ENCODE peak calls at places on chromosomes 16 and 17, in five cellular contexts. M is A549, C is IMR-90, P is HepG2, Q is GM12878. I is an unnamed sample.

GRCh38 chr16:51151951-51152663 is 1.0 kb upstream of the SALL1 start:
- DNase-seq in Q (no peak), M (peak), C (peak), P (peak), I (no peak)

GRCh38 chr16:87681990-87682570 is 79.8 kb downstream of the JPH3 start:
- DNase-seq in P (peak), C (peak), Q (no peak), M (peak), I (no peak)

GRCh38 chr16:85401917-85402766 is 211.0 kb upstream of the GSE1 start:
- DNase-seq in Q (no peak), C (no peak), M (no peak), P (no peak), I (no peak)

GRCh38 chr17:48030531-48030930 is 7.1 kb downstream of the COPZ2 start:
- DNase-seq in M (no peak), Q (no peak), C (no peak), P (no peak), I (no peak)

GRCh38 chr17:78664476-78665384 is 87.5 kb upstream of the DNAH17 start:
- DNase-seq in M (no peak), Q (no peak), C (peak), P (peak), I (peak)

GRCh38 chr17:46917041-46917440 is 5.9 kb upstream of the GOSR2 start:
- DNase-seq in C (no peak), Q (no peak), M (no peak), P (no peak), I (no peak)

GRCh38 chr17:82810644-82811430 is 29.0 kb downstream of the ZNF750 start:
- DNase-seq in Q (no peak), C (no peak), M (no peak), P (no peak), I (no peak)

GRCh38 chr16:180101-180920 is at the start of gene HBQ1:
- DNase-seq in C (no peak), P (peak), M (peak), Q (no peak), I (peak)

GRCh38 chr17:55089955-55090573 is 121.5 kb downstream of the STXBP4 start:
- DNase-seq in M (peak), Q (peak), P (peak), C (peak), I (peak)

GRCh38 chr17:14730821-14731220 is 429.9 kb downstream of the HS3ST3B1 start:
- DNase-seq in M (no peak), Q (no peak), C (no peak), P (no peak), I (no peak)

GRCh38 chr16:19380316-19380715 is 37.4 kb upstream of the TMC5 start:
- DNase-seq in P (no peak), Q (no peak), M (no peak), C (no peak), I (no peak)

GRCh38 chr17:73400915-73401545 is 89.2 kb upstream of the CDC42EP4 start:
- DNase-seq in C (no peak), M (no peak), Q (no peak), P (no peak), I (no peak)

GRCh38 chr17:57993471-57994365 is 5.7 kb upstream of the VEZF1 start:
- DNase-seq in Q (no peak), P (peak), C (no peak), M (no peak), I (no peak)

GRCh38 chr17:17132746-17133145 is 73.4 kb downstream of the PLD6 start:
- DNase-seq in C (no peak), Q (no peak), P (no peak), M (no peak), I (no peak)

GRCh38 chr16:85314633-85315032 is 202.4 kb upstream of the CIBAR2 start:
- DNase-seq in M (no peak), P (no peak), C (no peak), Q (no peak), I (no peak)

GRCh38 chr17:81553018-81553615 is 964 bp upstream of the FAAP100 start:
- DNase-seq in C (peak), Q (peak), P (peak), M (peak), I (peak)
- TF ChIP-seq POLR2A in C (peak), Q (peak), P (peak), M (peak), I (peak)

DNA sequence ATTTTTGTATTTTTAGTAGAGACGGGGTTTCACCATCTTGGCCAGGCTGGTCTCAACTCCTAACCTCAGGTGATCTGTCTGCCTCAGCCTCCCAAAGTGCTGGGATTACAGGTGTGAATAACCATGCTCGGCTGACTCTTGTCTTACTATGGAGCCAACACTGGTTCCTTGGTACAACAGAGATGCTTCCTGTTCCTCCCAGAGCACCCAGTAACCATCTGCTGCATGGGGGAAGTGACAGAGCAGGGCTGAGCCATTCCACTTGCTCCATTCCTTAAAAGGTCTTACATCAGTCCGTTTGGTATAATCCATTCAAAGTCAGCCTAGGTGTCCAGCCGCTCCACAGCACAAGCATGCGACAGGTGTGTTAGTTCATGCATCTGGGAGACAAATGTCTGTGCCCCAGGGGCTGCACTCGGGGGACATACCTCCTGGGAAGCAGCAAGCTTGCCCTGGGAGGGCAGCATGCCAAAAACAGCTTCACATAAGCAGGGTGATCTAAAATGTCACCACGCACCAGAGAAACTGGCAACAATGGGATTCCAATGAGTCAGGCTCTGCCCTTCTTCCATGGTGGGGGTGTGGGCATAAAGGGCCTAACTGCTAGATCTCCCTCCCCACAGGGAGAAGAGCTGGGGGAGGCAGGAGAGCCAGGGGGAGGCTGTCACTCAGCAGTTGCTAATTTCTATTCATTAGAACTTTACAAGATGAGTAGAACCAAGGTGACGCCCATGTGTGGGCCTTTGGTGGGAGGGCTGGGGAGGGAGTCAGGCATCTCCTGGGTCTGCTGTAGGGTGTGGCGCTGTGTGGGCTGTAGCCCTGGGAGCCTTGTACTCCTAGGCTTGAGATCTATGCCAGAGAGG is 35.5 kb downstream of the PIPOX start:
- DNase-seq in Q (no peak), P (no peak), M (no peak), C (peak), I (no peak)
- TF ChIP-seq BHLHE40 in Q (no peak), P (no peak), M (no peak), C (no peak), I (no peak)

DNA sequence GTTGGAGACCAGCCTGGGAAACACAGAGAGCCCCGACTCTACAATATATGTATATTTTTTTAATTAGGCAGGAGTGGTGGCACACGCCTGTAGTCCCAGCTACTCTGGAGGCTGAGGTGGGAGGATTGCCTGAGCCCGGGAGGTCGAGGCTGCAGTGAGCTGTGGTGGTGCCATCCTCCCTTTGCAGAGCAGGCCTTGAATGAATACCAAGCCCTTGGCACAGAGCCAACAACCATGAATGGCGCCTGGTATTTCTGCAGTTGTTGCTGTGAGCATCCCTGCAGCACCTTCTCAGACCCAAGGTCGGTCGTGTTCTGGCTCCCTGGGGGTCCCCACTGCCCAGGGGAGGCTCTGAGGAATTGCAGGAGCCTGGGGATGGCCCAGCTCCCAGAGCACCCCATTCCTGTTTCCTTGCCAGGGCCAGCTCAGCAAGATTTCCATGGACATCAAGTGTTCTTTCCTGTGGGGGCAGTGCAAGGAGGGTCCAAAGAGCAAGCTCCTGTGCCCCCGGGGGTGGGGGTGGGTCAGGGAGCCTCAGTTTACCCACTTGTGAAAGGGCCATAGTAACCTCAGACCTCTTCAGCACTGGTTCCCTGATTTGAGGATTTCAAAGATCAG is 25.6 kb upstream of the RMI2 start:
- DNase-seq in Q (no peak), C (no peak), P (peak), M (no peak), I (peak)
- TF ChIP-seq POLR2A in Q (no peak), C (no peak), P (no peak), M (no peak), I (no peak)

GRCh38 chr16:57518922-57519321 is 17.4 kb downstream of the CCDC102A start:
- DNase-seq in P (peak), M (no peak), Q (no peak), C (no peak), I (no peak)
- TF ChIP-seq BHLHE40 in P (no peak), M (no peak), Q (no peak), C (no peak), I (no peak)

DNA sequence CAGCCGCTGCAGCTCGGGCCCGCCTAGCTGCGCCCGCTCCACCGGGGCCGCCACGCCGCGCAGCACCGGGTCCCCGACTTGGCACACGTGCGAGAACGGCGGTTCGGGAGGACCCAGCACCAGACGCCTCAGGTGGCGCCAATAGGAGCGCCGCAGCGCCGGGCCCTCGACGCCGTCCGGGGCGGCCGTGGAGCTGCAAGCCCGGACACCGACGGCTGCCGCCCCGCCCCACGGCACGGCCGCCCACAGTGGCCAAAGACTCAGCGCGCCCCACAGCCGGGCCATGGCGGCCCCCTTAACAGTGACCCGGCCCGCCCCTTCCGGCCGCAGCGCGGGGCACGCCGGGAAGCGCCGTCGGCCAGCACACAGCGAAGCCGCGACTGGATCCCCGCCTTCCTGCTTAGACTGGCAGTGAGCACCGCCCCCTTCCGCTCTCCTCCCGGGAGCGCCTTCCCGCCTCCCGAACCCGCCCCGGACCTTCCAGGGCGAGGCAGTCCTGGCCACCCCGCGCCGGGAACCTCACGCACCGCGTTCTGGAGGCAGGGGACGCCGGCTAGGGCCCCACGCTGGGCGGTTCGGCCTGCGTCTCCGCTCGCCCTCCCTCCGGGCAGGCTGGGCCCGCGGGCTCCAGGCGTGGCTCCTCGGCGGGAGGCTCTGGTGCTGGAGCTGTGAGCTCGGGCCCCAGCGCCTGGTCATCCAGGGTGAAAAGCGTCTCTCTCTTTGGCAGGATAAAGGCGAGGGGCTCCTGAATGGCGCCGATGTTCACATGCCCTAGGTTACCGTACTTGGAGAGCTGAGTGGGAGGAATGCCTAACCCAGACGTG is at the start of gene PDF:
- DNase-seq in Q (peak), C (peak), P (peak), M (peak), I (peak)
- TF ChIP-seq POLR2A in Q (peak), C (peak), P (peak), M (peak), I (peak)

GRCh38 chr16:54926166-54926838 is 4.4 kb upstream of the IRX5 start:
- DNase-seq in Q (no peak), C (peak), M (no peak), P (no peak), I (no peak)

GRCh38 chr16:54928421-54929089 is 2.1 kb upstream of the IRX5 start:
- DNase-seq in M (peak), C (no peak), P (no peak), Q (no peak), I (peak)

GRCh38 chr16:54927125-54928015 is 3.3 kb upstream of the IRX5 start:
- DNase-seq in M (no peak), P (no peak), C (no peak), Q (no peak), I (peak)

GRCh38 chr16:54929090-54930033 is 1.3 kb upstream of the IRX5 start:
- DNase-seq in Q (peak), M (peak), C (peak), P (no peak), I (peak)

DNA sequence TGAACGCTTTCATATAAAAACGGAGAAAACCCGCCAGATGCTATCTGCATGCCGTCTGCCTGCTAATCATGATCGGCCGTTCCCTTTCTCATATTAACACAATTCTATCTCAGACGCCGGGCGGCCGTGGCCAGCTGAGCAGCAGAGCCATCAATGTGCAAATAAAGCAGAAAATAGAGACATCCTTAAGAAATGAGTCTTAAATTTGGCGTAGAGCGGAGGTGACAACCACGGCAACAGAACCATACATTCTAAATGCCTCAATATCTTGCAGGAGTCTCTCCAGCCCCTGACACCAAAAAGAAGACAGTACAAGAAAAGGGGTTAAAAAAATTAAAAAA is 2.7 kb upstream of the IRX5 start:
- DNase-seq in P (no peak), Q (no peak), M (peak), C (no peak), I (no peak)
- TF ChIP-seq BHLHE40 in P (no peak), Q (no peak), M (no peak), C (no peak), I (no peak)

DNA sequence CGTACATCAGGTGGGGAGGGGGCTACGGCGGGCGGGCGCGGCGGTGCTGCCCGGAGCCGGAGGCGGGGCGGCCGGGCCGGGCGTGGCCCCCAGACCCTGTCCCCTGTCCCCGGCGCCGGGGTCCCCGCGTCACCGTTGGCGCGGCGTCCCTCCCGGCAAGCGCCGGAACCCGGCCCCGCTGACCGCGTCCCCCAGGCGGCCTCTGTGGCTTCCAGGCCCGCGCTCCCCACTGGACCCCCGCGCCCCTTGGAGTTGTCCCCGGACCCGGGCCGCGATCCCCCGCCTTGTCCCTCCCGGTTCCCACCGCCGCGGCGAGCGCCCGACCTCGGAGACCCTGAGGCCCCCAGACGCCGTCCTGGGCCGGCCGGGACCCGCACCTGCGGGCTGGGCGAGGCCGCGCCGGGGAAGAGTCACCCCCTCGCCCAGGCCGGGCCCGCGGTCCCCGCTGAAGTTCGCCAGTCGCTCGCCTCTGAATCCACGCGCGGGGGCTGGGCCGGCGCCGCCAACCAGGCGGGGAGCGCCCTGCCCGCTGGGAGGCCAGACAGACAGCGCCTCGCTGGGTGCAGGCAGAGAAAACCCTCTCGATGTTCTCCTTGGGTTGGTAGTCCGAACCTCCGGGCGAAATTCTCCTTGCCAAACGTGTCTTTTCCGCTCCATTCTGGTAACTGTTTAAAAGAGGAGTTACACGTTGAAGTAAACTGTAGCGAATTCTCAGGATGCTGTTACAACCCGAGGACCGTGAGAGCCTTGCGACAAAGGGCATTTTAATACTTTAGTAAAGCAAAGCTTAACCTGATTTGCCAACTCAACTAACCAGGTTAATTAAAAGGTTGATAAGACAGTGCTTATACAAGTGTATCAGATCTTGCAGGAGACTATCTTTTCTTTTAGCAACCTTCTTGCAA is 761 bp downstream of the GAN start:
- DNase-seq in M (peak), P (peak), Q (no peak), C (peak), I (peak)
- TF ChIP-seq POLR2A in M (no peak), P (no peak), Q (no peak), C (no peak), I (no peak)

DNA sequence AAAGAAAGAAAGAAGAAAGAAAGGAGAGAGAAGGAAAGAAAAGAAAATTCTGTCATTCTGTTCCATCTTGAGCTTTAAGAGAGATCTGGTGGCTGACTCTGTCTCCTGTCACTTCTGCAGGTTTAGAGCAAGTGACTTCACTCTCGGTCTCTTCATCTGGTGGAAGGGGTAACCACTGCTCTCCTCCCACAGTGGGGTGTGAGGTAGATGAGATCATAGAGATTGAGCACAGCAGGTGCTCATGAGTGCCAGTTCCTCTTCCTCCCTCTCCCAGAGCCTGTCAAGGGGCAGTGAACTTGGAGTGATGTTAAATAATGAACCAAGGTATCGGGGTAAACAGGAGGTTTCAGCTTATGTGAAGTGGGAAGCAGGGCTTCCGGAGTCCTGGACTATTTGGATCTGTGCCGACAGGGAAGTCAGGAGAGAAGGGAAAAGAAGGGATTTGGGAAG is 47.7 kb downstream of the BEAN1 start:
- DNase-seq in Q (peak), M (no peak), C (no peak), P (no peak), I (no peak)
- TF ChIP-seq BHLHE40 in Q (peak), M (no peak), C (no peak), P (no peak), I (no peak)